ENCODE peak calls at places on chromosomes 1 and 21, in four cellular contexts. One of them, this sample, is unnamed.

GRCh38 chr21:46218906-46219590 is 9.5 kb downstream of the LSS start:
- DNase-seq in neural progenitor cell: no peak
- DNase-seq in fibroblast of lung: no peak
- DNase-seq in HCT116: no peak
- DNase-seq in this sample: no peak

GRCh38 chr1:184272178-184272866 is 114.5 kb upstream of the C1orf21 start:
- DNase-seq in neural progenitor cell: no peak
- DNase-seq in fibroblast of lung: no peak
- DNase-seq in HCT116: no peak
- DNase-seq in this sample: no peak

GRCh38 chr21:26405071-26405470 is 168.0 kb downstream of the CYYR1 start:
- DNase-seq in neural progenitor cell: no peak
- DNase-seq in fibroblast of lung: peak; percentile 13
- DNase-seq in HCT116: no peak
- DNase-seq in this sample: peak; percentile 21

GRCh38 chr1:195054217-195054687 is 1554.0 kb downstream of the KCNT2 start:
- DNase-seq in neural progenitor cell: no peak
- DNase-seq in fibroblast of lung: no peak
- DNase-seq in HCT116: no peak
- DNase-seq in this sample: no peak

GRCh38 chr1:50123071-50123470 is 14.4 kb downstream of the ELAVL4 start:
- DNase-seq in neural progenitor cell: no peak
- DNase-seq in fibroblast of lung: no peak
- DNase-seq in HCT116: no peak
- DNase-seq in this sample: no peak

GRCh38 chr1:58911841-58912553 is 128.2 kb upstream of the JUN start:
- DNase-seq in neural progenitor cell: no peak
- DNase-seq in fibroblast of lung: no peak
- DNase-seq in HCT116: no peak
- DNase-seq in this sample: no peak

GRCh38 chr1:103250441-103250861 is 142.1 kb upstream of the COL11A1 start:
- DNase-seq in neural progenitor cell: peak; percentile 76
- DNase-seq in fibroblast of lung: no peak
- DNase-seq in HCT116: peak; percentile 7
- DNase-seq in this sample: peak; percentile 8

GRCh38 chr1:115301438-115302020 is 36.5 kb downstream of the NGF start:
- DNase-seq in neural progenitor cell: no peak
- DNase-seq in fibroblast of lung: no peak
- DNase-seq in HCT116: no peak
- DNase-seq in this sample: no peak

GRCh38 chr1:1082239-1083180 is 8.4 kb upstream of the RNF223 start:
- DNase-seq in neural progenitor cell: no peak
- DNase-seq in fibroblast of lung: no peak
- DNase-seq in HCT116: no peak
- DNase-seq in this sample: peak; percentile 8

GRCh38 chr1:52726265-52727113 is at the start of gene ZYG11B:
- DNase-seq in neural progenitor cell: peak; percentile 94
- DNase-seq in fibroblast of lung: peak; percentile 81
- DNase-seq in HCT116: peak; percentile 54
- DNase-seq in this sample: peak; percentile 96

DNA sequence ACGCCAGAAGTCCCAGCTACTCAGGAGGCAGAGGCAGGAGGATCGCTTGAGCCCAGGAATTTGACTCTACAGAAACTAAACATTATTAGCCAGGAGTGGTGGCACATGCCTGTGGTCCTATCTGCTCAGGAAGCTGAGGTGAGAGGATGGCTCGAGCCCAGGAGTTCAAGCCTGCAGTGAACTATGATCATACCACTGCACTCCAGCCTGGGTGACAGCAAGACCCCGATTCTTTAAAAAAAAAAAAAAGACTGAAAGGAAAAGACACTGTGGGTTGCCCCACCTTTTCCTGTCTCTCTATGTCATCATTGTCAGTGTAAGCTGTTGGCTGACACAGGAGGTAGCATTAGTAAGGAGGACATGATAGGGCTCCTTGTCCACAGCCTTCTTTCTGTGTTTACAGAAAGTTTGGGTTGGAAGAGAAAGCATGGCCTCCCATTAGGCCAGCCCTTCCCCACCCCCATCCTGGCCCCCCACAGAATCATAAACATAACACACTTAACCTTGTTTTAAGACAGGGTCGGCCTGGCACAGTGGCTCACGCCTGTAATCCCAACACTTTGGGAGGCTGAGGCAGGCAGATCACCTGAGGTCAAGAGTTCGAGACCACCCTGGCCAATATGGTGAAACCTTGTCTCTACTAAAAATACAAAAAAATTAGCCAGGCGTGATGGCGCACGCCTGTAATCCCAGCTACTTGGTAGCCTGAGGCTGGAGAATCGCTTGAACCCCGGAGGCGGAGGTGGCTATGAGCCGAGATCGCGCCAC is 20.6 kb upstream of the RCAN3 start:
- DNase-seq in neural progenitor cell: no peak
- DNase-seq in fibroblast of lung: no peak
- DNase-seq in HCT116: no peak
- DNase-seq in this sample: no peak
- H3K4me3 ChIP-seq in neural progenitor cell: no peak overlapping the region
- H3K4me3 ChIP-seq in fibroblast of lung: no peak overlapping the region
- H3K4me3 ChIP-seq in HCT116: no peak overlapping the region
- H3K4me3 ChIP-seq in this sample: no peak overlapping the region

DNA sequence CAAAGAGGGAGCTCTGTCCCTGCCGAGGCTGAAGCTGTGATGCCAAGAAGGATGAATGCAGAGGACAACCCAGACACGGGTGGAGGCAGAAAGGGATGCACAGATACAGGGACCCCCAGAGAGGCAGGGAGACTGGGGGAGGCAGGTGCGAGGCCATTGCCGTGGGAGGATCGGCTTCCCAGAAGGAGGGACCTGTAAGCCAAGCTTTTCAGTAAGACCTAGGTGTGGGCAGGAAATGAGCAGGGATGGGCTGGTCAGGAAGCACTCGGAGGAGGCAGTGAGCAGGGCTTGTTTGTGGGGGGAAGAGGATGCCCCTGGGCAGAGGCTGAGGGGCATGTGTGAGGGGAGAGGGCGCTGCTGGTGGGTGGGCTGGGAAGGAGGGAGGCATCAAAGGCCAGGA is 67.7 kb upstream of the WNT4 start:
- DNase-seq in neural progenitor cell: no peak
- DNase-seq in fibroblast of lung: no peak
- DNase-seq in HCT116: no peak
- DNase-seq in this sample: no peak
- TF ChIP-seq EZH2 in neural progenitor cell: no peak
- TF ChIP-seq EZH2 in fibroblast of lung: no peak
- TF ChIP-seq EZH2 in HCT116: no peak
- TF ChIP-seq EZH2 in this sample: no peak

GRCh38 chr21:34511154-34511553 is 856 bp downstream of the KCNE1 start:
- DNase-seq in neural progenitor cell: no peak
- DNase-seq in fibroblast of lung: peak; percentile 66
- DNase-seq in HCT116: no peak
- DNase-seq in this sample: no peak
- H3K4me3 ChIP-seq in neural progenitor cell: no peak overlapping the region
- H3K4me3 ChIP-seq in fibroblast of lung: no peak overlapping the region
- H3K4me3 ChIP-seq in HCT116: no peak overlapping the region
- H3K4me3 ChIP-seq in this sample: no peak overlapping the region

GRCh38 chr1:61053712-61054608 is 28.4 kb upstream of the NFIA start:
- DNase-seq in neural progenitor cell: peak; percentile 49
- DNase-seq in fibroblast of lung: no peak
- DNase-seq in HCT116: no peak
- DNase-seq in this sample: peak; percentile 35

GRCh38 chr1:61050541-61051454 is 31.6 kb upstream of the NFIA start:
- DNase-seq in neural progenitor cell: peak; percentile 85
- DNase-seq in fibroblast of lung: no peak
- DNase-seq in HCT116: no peak
- DNase-seq in this sample: peak; percentile 54

GRCh38 chr1:61053281-61053711 is 29.1 kb upstream of the NFIA start:
- DNase-seq in neural progenitor cell: no peak
- DNase-seq in fibroblast of lung: no peak
- DNase-seq in HCT116: no peak
- DNase-seq in this sample: no peak

GRCh38 chr1:61051455-61052392 is 30.6 kb upstream of the NFIA start:
- DNase-seq in neural progenitor cell: peak; percentile 60
- DNase-seq in fibroblast of lung: no peak
- DNase-seq in HCT116: no peak
- DNase-seq in this sample: no peak

GRCh38 chr1:61052393-61053280 is 29.7 kb upstream of the NFIA start:
- DNase-seq in neural progenitor cell: peak; percentile 61
- DNase-seq in fibroblast of lung: no peak
- DNase-seq in HCT116: no peak
- DNase-seq in this sample: no peak
- TF ChIP-seq EZH2 in neural progenitor cell: no peak
- TF ChIP-seq EZH2 in fibroblast of lung: no peak
- TF ChIP-seq EZH2 in HCT116: no peak
- TF ChIP-seq EZH2 in this sample: peak; percentile 6

DNA sequence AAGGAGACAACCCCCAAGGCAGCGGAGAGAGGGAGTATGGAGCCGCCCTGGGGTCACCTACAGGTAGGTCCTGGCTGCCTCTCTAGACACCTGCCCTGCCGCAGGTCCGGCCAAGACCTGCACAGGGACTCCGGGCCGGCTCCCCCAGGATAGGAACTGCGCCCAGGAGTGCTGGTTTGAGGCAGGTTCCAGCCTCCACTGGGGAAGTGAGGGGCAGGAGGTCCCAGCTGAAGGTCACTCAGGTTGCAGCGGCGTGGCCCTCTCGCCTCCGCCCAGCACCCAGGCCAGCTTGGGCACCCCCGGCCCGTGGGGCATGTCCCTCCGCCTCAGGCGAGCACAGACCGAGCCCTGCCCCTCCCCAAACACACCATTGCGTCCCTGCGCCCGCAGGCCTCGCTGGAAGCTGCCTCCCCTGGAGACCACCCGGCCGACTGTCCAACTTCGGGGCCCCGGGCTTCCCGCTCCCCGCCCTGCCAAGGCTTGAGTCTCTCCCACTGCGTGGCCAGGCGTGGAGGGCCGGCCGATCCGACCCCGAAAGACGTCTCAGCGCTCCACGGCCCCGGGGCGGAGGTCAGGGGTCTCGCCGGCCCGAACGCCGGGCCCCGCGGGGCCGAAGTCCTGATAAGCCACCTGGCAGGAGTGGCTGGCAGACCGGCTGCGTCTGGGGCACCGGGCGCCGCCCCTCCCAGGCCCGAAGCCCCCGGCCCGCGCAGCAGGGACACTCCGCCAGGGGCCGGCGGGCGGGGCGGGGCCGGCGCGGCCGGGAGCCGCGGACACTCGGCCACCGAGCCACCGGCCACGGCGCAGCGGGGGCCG is 1.4 kb upstream of the SKI start:
- DNase-seq in neural progenitor cell: no peak
- DNase-seq in fibroblast of lung: no peak
- DNase-seq in HCT116: no peak
- DNase-seq in this sample: peak; percentile 58
- H3K4me3 ChIP-seq in neural progenitor cell: peak overlapping the region; percentile 89
- H3K4me3 ChIP-seq in fibroblast of lung: peak overlapping the region; percentile 80
- H3K4me3 ChIP-seq in HCT116: peak overlapping the region; percentile 66
- H3K4me3 ChIP-seq in this sample: peak overlapping the region; percentile 96

GRCh38 chr1:5836776-5837440 is 155.3 kb downstream of the NPHP4 start:
- DNase-seq in neural progenitor cell: no peak
- DNase-seq in fibroblast of lung: no peak
- DNase-seq in HCT116: no peak
- DNase-seq in this sample: no peak

GRCh38 chr1:5835179-5835562 is 157.1 kb downstream of the NPHP4 start:
- DNase-seq in neural progenitor cell: no peak
- DNase-seq in fibroblast of lung: no peak
- DNase-seq in HCT116: no peak
- DNase-seq in this sample: no peak

GRCh38 chr1:5833911-5834310 is 158.3 kb downstream of the NPHP4 start:
- DNase-seq in neural progenitor cell: no peak
- DNase-seq in fibroblast of lung: no peak
- DNase-seq in HCT116: no peak
- DNase-seq in this sample: no peak

GRCh38 chr1:5832916-5833895 is 159.0 kb downstream of the NPHP4 start:
- DNase-seq in neural progenitor cell: no peak
- DNase-seq in fibroblast of lung: no peak
- DNase-seq in HCT116: no peak
- DNase-seq in this sample: no peak

GRCh38 chr1:5834477-5835178 is 157.6 kb downstream of the NPHP4 start:
- DNase-seq in neural progenitor cell: no peak
- DNase-seq in fibroblast of lung: no peak
- DNase-seq in HCT116: no peak
- DNase-seq in this sample: no peak
- TF ChIP-seq EZH2 in neural progenitor cell: no peak
- TF ChIP-seq EZH2 in fibroblast of lung: no peak
- TF ChIP-seq EZH2 in HCT116: no peak
- TF ChIP-seq EZH2 in this sample: no peak

DNA sequence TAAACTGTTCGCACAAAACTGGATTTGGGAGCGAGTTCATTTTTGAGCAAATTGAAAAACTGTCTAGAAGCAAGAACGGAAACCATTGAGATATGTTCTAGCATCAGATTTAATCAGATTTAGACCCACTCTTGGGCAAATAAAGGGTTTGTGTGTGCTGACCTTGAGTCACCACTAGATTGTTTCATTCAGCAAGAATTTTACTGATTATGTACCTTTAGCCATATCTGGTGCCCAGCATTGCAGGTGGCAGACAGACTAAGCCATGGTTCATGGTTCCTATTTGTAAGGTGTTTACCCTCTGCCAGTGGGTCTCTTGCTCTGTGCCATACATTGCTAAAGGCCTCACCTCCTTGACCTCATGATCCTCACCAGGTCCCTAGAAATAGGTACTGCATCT is 1.4 kb downstream of the NUDC start:
- DNase-seq in neural progenitor cell: no peak
- DNase-seq in fibroblast of lung: no peak
- DNase-seq in HCT116: no peak
- DNase-seq in this sample: no peak
- H3K4me3 ChIP-seq in neural progenitor cell: peak overlapping the region; percentile 69
- H3K4me3 ChIP-seq in fibroblast of lung: peak overlapping the region; percentile 95
- H3K4me3 ChIP-seq in HCT116: peak overlapping the region; percentile 94
- H3K4me3 ChIP-seq in this sample: peak overlapping the region; percentile 21

GRCh38 chr1:3531928-3532327 is 77.5 kb downstream of the ARHGEF16 start:
- DNase-seq in neural progenitor cell: no peak
- DNase-seq in fibroblast of lung: no peak
- DNase-seq in HCT116: no peak
- DNase-seq in this sample: no peak
- TF ChIP-seq EZH2 in neural progenitor cell: no peak
- TF ChIP-seq EZH2 in fibroblast of lung: no peak
- TF ChIP-seq EZH2 in HCT116: no peak
- TF ChIP-seq EZH2 in this sample: no peak

DNA sequence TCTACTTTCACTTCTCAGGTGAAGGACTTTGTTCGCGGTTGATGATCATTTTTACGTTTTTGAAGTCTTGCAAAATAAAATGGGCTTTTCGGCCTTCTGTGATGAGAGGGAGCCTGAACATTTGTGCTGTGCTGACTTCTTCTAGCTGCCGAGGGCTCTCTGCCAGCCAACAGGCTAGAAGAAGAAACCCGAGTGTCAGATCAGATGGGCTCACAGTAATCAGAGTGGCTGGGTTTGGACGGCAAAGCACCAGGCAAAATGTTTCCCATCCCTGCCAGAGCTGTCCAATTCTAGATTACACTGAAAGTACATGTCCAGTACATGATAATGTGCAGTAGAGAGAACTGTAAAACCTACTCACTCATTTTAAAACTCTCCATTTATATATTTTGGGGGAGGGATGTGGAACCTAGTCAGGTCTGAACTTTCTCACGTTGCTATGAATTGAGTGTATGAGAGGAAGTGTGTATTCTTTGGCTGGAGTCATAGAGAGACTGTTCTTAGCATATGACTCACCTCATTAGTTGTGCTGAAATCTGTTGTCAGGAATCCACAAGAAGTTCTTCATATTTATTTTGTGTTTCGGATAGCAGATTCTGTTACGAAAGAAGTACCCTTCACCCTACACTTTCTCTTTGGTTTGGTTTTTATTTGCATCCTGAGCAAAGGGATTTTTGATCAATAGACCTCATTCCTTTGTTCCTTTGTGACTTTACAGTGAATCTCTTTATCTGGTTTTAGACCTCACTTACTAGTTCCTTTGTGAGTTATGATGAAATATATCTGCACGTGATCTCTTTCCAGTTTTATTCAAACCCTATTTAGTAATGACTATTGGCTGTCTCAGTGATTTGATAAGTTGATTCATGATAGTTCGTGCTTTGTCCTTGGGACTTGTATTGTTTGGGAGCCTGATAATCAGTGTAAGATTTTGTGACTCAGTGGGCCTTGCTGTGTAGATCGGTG is 4.8 kb downstream of the ATP1A1 start:
- DNase-seq in neural progenitor cell: no peak
- DNase-seq in fibroblast of lung: peak; percentile 97
- DNase-seq in HCT116: no peak
- DNase-seq in this sample: peak; percentile 64
- H3K4me3 ChIP-seq in neural progenitor cell: no peak overlapping the region
- H3K4me3 ChIP-seq in fibroblast of lung: peak overlapping the region; percentile 39
- H3K4me3 ChIP-seq in HCT116: no peak overlapping the region
- H3K4me3 ChIP-seq in this sample: peak overlapping the region; percentile 1